ENCODE peak calls at places on chromosomes 16 and 17, in ten cellular contexts. C is A549, Z is K562, V is ovary, L is stomach, G is body of pancreas, P is heart left ventricle, H is prostate gland, M is IMR-90, F is spleen. W is an unnamed sample.
A peak's percentile ranks its signal among the peaks of the same experiment; 100 is the strongest.

GRCh38 chr16:79184464-79184863 is 416.1 kb downstream of the MAF start:
- DNase-seq in H (no peak), C (no peak), L (no peak), V (no peak), P (no peak), M (no peak), G (no peak), Z (no peak), F (no peak), W (no peak)

GRCh38 chr16:87874639-87875472 is 5.5 kb upstream of the SLC7A5 start:
- DNase-seq in V (no peak), C (no peak), Z (peak; percentile 19), H (no peak), M (no peak), P (no peak), F (no peak), L (no peak), G (no peak), W (no peak)

GRCh38 chr16:87388818-87389134 is 3.4 kb upstream of the MAP1LC3B start:
- DNase-seq in G (no peak), V (no peak), P (no peak), L (no peak), H (no peak), M (no peak), C (no peak), F (no peak), Z (no peak), W (no peak)

GRCh38 chr17:21287703-21288449 is 3.4 kb downstream of the MAP2K3 start:
- DNase-seq in Z (no peak), P (peak; percentile 96), C (peak; percentile 98), L (peak; percentile 99), G (peak; percentile 98), M (peak; percentile 97), H (peak; percentile 94), V (peak; percentile 83), F (peak; percentile 98), W (peak; percentile 99)

GRCh38 chr17:2222901-2223616 is 80.5 kb downstream of the SMG6 start:
- DNase-seq in P (peak; percentile 59), C (no peak), V (peak; percentile 56), L (peak; percentile 32), M (peak; percentile 80), F (no peak), Z (no peak), H (no peak), G (peak; percentile 31), W (peak; percentile 75)

GRCh38 chr16:83701494-83701893 is 106.3 kb upstream of the HSBP1 start:
- DNase-seq in M (peak; percentile 45), Z (peak; percentile 58), P (peak; percentile 28), H (peak; percentile 8), L (no peak), V (no peak), G (peak; percentile 12), C (peak; percentile 29), F (no peak), W (no peak)

GRCh38 chr16:78310990-78311561 is 211.6 kb downstream of the WWOX start:
- DNase-seq in M (peak; percentile 2), V (no peak), P (no peak), H (no peak), L (no peak), Z (no peak), C (no peak), F (no peak), G (no peak), W (no peak)

GRCh38 chr16:4147236-4147635 is 31.0 kb upstream of the ADCY9 start:
- DNase-seq in F (no peak), P (no peak), G (no peak), Z (no peak), H (no peak), V (no peak), L (no peak), M (no peak), C (no peak), W (no peak)

GRCh38 chr16:49345829-49346228 is 27.8 kb upstream of the C16orf78 start:
- DNase-seq in V (no peak), M (no peak), G (no peak), P (no peak), F (no peak), H (no peak), Z (peak; percentile 11), C (no peak), L (no peak), W (no peak)

GRCh38 chr16:2282866-2283555 is 15.1 kb upstream of the RNPS1 start:
- DNase-seq in M (no peak), P (no peak), V (no peak), C (no peak), H (no peak), F (no peak), Z (no peak), L (no peak), G (no peak), W (no peak)

GRCh38 chr16:67248401-67249177 is at the start of gene SLC9A5:
- DNase-seq in P (peak; percentile 49), C (no peak), G (no peak), M (no peak), H (no peak), L (no peak), F (peak; percentile 89), V (peak; percentile 51), Z (peak; percentile 66), W (peak; percentile 60)

GRCh38 chr17:72931635-72932034 is 160.9 kb downstream of the SLC39A11 start:
- DNase-seq in H (no peak), Z (no peak), V (no peak), C (no peak), M (no peak), L (no peak), G (no peak), P (no peak), F (no peak), W (no peak)

GRCh38 chr16:9123401-9123800 is 32.0 kb downstream of the HAPSTR1 start:
- DNase-seq in L (no peak), Z (no peak), H (no peak), G (peak; percentile 10), P (no peak), V (no peak), M (no peak), C (no peak), F (peak; percentile 68), W (no peak)

GRCh38 chr16:9122969-9123368 is 31.5 kb downstream of the HAPSTR1 start:
- DNase-seq in V (no peak), H (no peak), C (no peak), Z (no peak), M (no peak), P (no peak), G (no peak), L (no peak), F (no peak), W (no peak)

GRCh38 chr16:9124908-9125584 is 33.6 kb downstream of the HAPSTR1 start:
- DNase-seq in H (no peak), L (no peak), M (no peak), F (no peak), V (no peak), C (no peak), G (no peak), P (no peak), Z (no peak), W (no peak)

GRCh38 chr16:9124444-9124843 is 33.0 kb downstream of the HAPSTR1 start:
- DNase-seq in Z (no peak), H (no peak), G (no peak), P (no peak), L (no peak), C (no peak), F (peak; percentile 63), V (no peak), M (no peak), W (no peak)

DNA sequence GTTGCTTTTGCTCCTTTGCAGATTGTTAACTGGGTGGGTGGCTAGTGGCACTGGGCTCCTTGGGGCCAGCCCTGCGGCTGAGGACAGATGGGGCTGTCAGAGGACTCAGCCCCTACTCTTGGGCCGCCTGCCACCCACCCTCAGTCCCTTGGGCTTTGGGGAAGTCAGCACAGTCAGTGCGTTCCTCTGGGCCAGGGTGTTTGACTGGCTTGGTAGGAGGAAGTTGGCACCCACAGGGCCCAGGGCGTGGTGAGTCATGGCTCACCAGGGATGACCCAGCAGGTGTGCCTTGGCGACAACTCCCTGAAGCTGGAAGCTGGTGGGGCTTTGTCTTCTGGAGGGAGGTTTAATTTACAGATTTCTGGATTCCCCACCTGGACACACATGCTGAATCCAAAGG is 32.4 kb downstream of the HAPSTR1 start:
- DNase-seq in F (peak; percentile 93), P (peak; percentile 40), C (peak; percentile 80), Z (no peak), V (no peak), G (peak; percentile 63), H (peak; percentile 62), M (no peak), L (peak; percentile 85), W (peak; percentile 64)
- H3K27ac ChIP-seq in F (no peak overlapping the region), P (no peak overlapping the region), C (peak overlapping the region; percentile 69), Z (no peak overlapping the region), V (no peak overlapping the region), G (peak overlapping the region; percentile 13), H (no peak overlapping the region), M (no peak overlapping the region), L (no peak overlapping the region), W (peak overlapping the region; percentile 68)

GRCh38 chr16:9128346-9129342 is 37.2 kb downstream of the HAPSTR1 start:
- DNase-seq in F (no peak), G (no peak), Z (no peak), H (no peak), C (no peak), M (no peak), V (no peak), P (no peak), L (no peak), W (no peak)
- H3K4me1 ChIP-seq in F (peaks cover 64% of the 10 kb centered on the region), G (peaks cover 5% of the 10 kb centered on the region), Z (peaks cover 13% of the 10 kb centered on the region), H (no peaks in the 10 kb centered on the region), C (peaks cover 56% of the 10 kb centered on the region), M (peaks cover 18% of the 10 kb centered on the region), V (no peaks in the 10 kb centered on the region), P (no peaks in the 10 kb centered on the region), L (peaks cover 50% of the 10 kb centered on the region), W (peaks cover 16% of the 10 kb centered on the region)

DNA sequence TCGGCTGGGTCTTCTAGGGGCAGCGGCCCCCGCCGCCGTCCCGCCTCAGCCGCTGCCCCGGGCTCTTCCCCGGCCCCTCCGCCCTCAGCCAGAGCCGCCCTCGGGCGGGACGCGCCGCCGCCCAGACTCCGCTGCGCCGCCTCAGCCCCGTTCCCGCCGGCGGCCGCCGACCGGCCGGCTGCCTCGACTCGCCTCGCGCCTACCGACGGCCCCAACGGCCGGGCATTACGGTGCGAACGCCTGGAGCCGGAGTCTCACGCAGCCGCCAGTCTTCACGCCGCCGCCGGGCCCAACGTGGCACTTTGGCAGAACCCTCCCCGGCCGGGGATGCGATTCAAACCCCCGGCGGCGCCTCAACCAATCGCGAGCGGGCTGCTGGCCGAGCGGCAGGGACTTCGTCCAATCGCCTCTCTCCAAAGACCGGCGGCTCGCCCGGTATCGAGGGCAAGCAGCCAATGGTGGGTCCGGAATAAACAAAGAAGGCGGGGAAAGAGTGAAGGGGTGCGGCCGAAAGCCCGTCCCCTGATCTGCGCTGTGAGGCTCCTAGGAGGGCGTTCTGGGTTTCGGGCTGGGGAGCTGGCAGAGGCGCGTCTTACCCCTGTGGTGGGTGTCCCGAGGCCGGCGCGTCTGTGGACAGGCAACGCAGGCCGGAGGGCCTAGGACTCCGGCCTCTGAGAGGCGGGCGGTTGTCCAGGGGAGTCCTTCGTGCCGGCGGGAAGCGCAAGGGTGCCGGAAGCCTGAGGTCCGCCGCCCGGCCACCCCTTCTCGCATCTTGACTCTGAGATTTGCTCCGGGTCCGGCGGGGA is at the start of gene CDR2:
- DNase-seq in Z (peak; percentile 100), P (peak; percentile 99), C (peak; percentile 96), G (peak; percentile 98), L (peak; percentile 99), M (peak; percentile 94), F (peak; percentile 98), H (peak; percentile 98), V (peak; percentile 99), W (peak; percentile 97)
- TF ChIP-seq POLR2A in Z (peak; percentile 79), P (peak; percentile 72), C (peak; percentile 78), G (peak; percentile 96), L (peak; percentile 34), M (peak; percentile 95), F (no peak), H (peak; percentile 89), V (peak; percentile 78), W (peak; percentile 70)

GRCh38 chr17:63686138-63686685 is 13.7 kb downstream of the LIMD2 start:
- DNase-seq in Z (no peak), P (no peak), L (no peak), M (no peak), V (no peak), H (no peak), F (no peak), G (no peak), C (no peak), W (no peak)
- H3K27ac ChIP-seq in Z (no peak overlapping the region), P (no peak overlapping the region), L (no peak overlapping the region), M (no peak overlapping the region), V (no peak overlapping the region), H (no peak overlapping the region), F (no peak overlapping the region), G (no peak overlapping the region), C (no peak overlapping the region), W (no peak overlapping the region)